ENCODE peak calls at places on chromosomes 6 and 20, in six cellular contexts. One of them, this sample, is unnamed.

GRCh38 chr6:169589293-169589692 is 112.5 kb downstream of the WDR27 start:
- DNase-seq in H54: no peak
- DNase-seq in breast epithelium: peak; percentile 59
- DNase-seq in body of pancreas: no peak
- DNase-seq in K562: no peak
- DNase-seq in heart left ventricle: no peak
- DNase-seq in this sample: peak; percentile 27

GRCh38 chr20:25065625-25066338 is 7.8 kb upstream of the ACSS1 start:
- DNase-seq in breast epithelium: peak; percentile 58
- DNase-seq in H54: no peak
- DNase-seq in heart left ventricle: no peak
- DNase-seq in K562: peak; percentile 43
- DNase-seq in body of pancreas: peak; percentile 73
- DNase-seq in this sample: peak; percentile 75

GRCh38 chr20:58308680-58309527 is 611 bp upstream of the RAB22A start:
- DNase-seq in heart left ventricle: peak; percentile 90
- DNase-seq in H54: peak; percentile 49
- DNase-seq in K562: peak; percentile 83
- DNase-seq in body of pancreas: peak; percentile 67
- DNase-seq in breast epithelium: peak; percentile 49
- DNase-seq in this sample: peak; percentile 53

GRCh38 chr6:26576929-26577719 is 19.6 kb upstream of the ABT1 start:
- DNase-seq in body of pancreas: no peak
- DNase-seq in K562: peak; percentile 61
- DNase-seq in heart left ventricle: no peak
- DNase-seq in breast epithelium: no peak
- DNase-seq in H54: no peak
- DNase-seq in this sample: no peak

GRCh38 chr20:3916347-3916746 is 27.2 kb downstream of the PANK2 start:
- DNase-seq in K562: peak; percentile 22
- DNase-seq in breast epithelium: no peak
- DNase-seq in body of pancreas: no peak
- DNase-seq in H54: no peak
- DNase-seq in heart left ventricle: no peak
- DNase-seq in this sample: no peak

GRCh38 chr6:42841844-42842584 is 37.4 kb upstream of the RPL7L1 start:
- DNase-seq in breast epithelium: no peak
- DNase-seq in body of pancreas: no peak
- DNase-seq in heart left ventricle: no peak
- DNase-seq in H54: no peak
- DNase-seq in K562: no peak
- DNase-seq in this sample: no peak

GRCh38 chr6:6176829-6177228 is 143.6 kb downstream of the F13A1 start:
- DNase-seq in body of pancreas: no peak
- DNase-seq in heart left ventricle: no peak
- DNase-seq in K562: no peak
- DNase-seq in breast epithelium: no peak
- DNase-seq in H54: no peak
- DNase-seq in this sample: no peak

GRCh38 chr6:37004044-37004984 is 1.1 kb upstream of the FGD2 start:
- DNase-seq in H54: no peak
- DNase-seq in K562: no peak
- DNase-seq in body of pancreas: no peak
- DNase-seq in breast epithelium: no peak
- DNase-seq in heart left ventricle: no peak
- DNase-seq in this sample: peak; percentile 98

GRCh38 chr6:112330877-112331260 is 16.3 kb upstream of the RFPL4B start:
- DNase-seq in breast epithelium: no peak
- DNase-seq in heart left ventricle: no peak
- DNase-seq in H54: no peak
- DNase-seq in body of pancreas: no peak
- DNase-seq in K562: no peak
- DNase-seq in this sample: no peak

GRCh38 chr6:154229796-154230195 is 126.8 kb downstream of the IPCEF1 start:
- DNase-seq in H54: no peak
- DNase-seq in breast epithelium: no peak
- DNase-seq in body of pancreas: no peak
- DNase-seq in heart left ventricle: no peak
- DNase-seq in K562: no peak
- DNase-seq in this sample: no peak

GRCh38 chr6:158283304-158284005 is 28.8 kb upstream of the TULP4 start:
- DNase-seq in body of pancreas: no peak
- DNase-seq in K562: no peak
- DNase-seq in H54: no peak
- DNase-seq in breast epithelium: no peak
- DNase-seq in heart left ventricle: no peak
- DNase-seq in this sample: peak; percentile 27

GRCh38 chr20:19380211-19380610 is 167.8 kb downstream of the SLC24A3 start:
- DNase-seq in body of pancreas: no peak
- DNase-seq in K562: no peak
- DNase-seq in breast epithelium: no peak
- DNase-seq in heart left ventricle: no peak
- DNase-seq in H54: no peak
- DNase-seq in this sample: no peak

GRCh38 chr20:52760791-52761190 is 211.4 kb upstream of the TSHZ2 start:
- DNase-seq in K562: no peak
- DNase-seq in breast epithelium: no peak
- DNase-seq in heart left ventricle: no peak
- DNase-seq in H54: no peak
- DNase-seq in body of pancreas: no peak
- DNase-seq in this sample: no peak

GRCh38 chr20:19981091-19981490 is 36.1 kb upstream of the NAA20 start:
- DNase-seq in breast epithelium: no peak
- DNase-seq in heart left ventricle: no peak
- DNase-seq in body of pancreas: no peak
- DNase-seq in H54: peak; percentile 26
- DNase-seq in K562: no peak
- DNase-seq in this sample: no peak

GRCh38 chr6:19879663-19880062 is 42.5 kb downstream of the ID4 start:
- DNase-seq in body of pancreas: no peak
- DNase-seq in heart left ventricle: no peak
- DNase-seq in K562: no peak
- DNase-seq in H54: no peak
- DNase-seq in breast epithelium: no peak
- DNase-seq in this sample: peak; percentile 74

GRCh38 chr20:61387204-61387958 is 135.3 kb downstream of the CDH4 start:
- DNase-seq in body of pancreas: peak; percentile 26
- DNase-seq in H54: peak; percentile 74
- DNase-seq in breast epithelium: peak; percentile 28
- DNase-seq in heart left ventricle: no peak
- DNase-seq in K562: peak; percentile 68
- DNase-seq in this sample: peak; percentile 11

DNA sequence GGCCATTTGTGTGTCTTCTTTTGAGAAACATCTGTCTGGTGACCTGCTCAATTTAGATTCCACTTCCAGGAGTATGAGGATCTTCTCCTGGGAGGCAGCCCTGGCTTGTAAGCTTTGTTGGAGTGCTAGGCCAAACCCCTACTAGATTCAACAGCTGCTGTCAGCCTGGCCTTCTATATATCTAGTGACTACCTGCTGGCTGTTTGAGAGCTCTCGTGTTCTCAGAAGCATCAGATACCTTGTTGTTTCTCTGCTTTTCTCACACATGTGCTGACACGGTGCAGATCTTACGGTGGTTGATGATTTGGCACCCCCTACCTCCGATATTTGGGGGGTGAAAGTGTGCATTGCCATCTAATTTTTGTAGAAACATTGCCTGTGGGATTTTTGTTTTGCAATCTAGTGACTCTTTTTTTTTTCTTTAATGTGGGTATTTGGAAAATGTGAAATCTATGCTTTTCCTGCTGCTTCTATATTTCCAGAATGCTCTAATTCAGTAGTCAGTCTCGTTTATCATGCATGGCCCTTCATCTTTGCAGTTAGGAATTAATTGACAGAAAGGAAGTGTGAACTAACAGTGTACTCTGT is 4.7 kb downstream of the CCN2 start:
- DNase-seq in K562: no peak
- DNase-seq in breast epithelium: no peak
- DNase-seq in body of pancreas: no peak
- DNase-seq in H54: no peak
- DNase-seq in heart left ventricle: no peak
- DNase-seq in this sample: no peak
- TF ChIP-seq POLR2A in K562: no peak
- TF ChIP-seq POLR2A in breast epithelium: no peak
- TF ChIP-seq POLR2A in body of pancreas: peak; percentile 59
- TF ChIP-seq POLR2A in H54: no peak
- TF ChIP-seq POLR2A in heart left ventricle: no peak
- TF ChIP-seq POLR2A in this sample: no peak

DNA sequence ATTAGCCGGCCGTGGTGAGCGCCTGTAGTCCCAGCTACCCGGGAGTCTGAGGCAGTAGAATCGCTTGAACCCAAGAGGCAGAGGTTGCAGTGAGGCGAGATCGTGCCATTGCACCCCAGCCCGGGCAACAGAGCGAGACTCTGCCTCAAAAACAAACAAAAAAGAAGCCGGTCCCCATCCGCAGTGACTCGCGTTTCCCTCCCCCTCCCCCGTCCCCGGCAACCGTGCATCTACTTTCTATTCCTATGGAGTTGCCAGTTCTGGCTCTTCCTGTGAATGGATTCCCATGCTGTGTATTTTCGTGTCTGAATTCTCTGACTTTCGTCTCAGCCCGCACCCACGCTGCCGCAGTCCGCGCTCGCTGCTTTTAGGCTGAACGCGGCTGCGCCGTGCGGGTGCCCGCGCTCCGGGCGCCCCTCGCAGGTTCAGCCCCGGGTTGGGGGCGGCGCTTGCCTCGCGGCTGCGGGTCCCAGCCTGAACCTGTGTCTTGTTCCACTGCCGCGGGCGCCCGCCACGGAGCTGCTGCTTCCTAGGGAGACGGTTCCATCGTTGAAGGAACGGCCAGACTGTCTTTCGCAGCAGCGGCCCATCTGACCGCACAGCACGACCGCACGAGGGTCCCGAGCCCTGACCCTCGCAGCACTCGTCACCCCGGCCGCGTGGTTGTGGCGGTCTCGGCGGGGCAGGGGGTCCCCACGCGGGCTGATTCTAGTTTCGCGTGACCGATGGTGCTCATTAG is 1.1 kb upstream of the MRGBP start:
- DNase-seq in body of pancreas: peak; percentile 41
- DNase-seq in breast epithelium: no peak
- DNase-seq in heart left ventricle: peak; percentile 82
- DNase-seq in K562: peak; percentile 65
- DNase-seq in H54: peak; percentile 69
- DNase-seq in this sample: peak; percentile 55
- TF ChIP-seq POLR2A in body of pancreas: no peak
- TF ChIP-seq POLR2A in breast epithelium: no peak
- TF ChIP-seq POLR2A in heart left ventricle: no peak
- TF ChIP-seq POLR2A in K562: peak; percentile 73
- TF ChIP-seq POLR2A in H54: peak; percentile 63
- TF ChIP-seq POLR2A in this sample: no peak

GRCh38 chr6:22658934-22659333 is 89.6 kb downstream of the HDGFL1 start:
- DNase-seq in K562: no peak
- DNase-seq in heart left ventricle: no peak
- DNase-seq in body of pancreas: no peak
- DNase-seq in breast epithelium: no peak
- DNase-seq in H54: no peak
- DNase-seq in this sample: no peak
- TF ChIP-seq POLR2A in K562: no peak
- TF ChIP-seq POLR2A in heart left ventricle: no peak
- TF ChIP-seq POLR2A in body of pancreas: no peak
- TF ChIP-seq POLR2A in breast epithelium: no peak
- TF ChIP-seq POLR2A in H54: no peak
- TF ChIP-seq POLR2A in this sample: no peak

GRCh38 chr6:149015224-149015876 is 268.5 kb downstream of the UST start:
- DNase-seq in breast epithelium: no peak
- DNase-seq in K562: no peak
- DNase-seq in heart left ventricle: no peak
- DNase-seq in H54: no peak
- DNase-seq in body of pancreas: no peak
- DNase-seq in this sample: peak; percentile 37

GRCh38 chr6:149013932-149014331 is 267.1 kb downstream of the UST start:
- DNase-seq in breast epithelium: no peak
- DNase-seq in body of pancreas: no peak
- DNase-seq in K562: no peak
- DNase-seq in H54: no peak
- DNase-seq in heart left ventricle: no peak
- DNase-seq in this sample: no peak

GRCh38 chr6:149014631-149015171 is 267.9 kb downstream of the UST start:
- DNase-seq in K562: no peak
- DNase-seq in H54: no peak
- DNase-seq in breast epithelium: no peak
- DNase-seq in heart left ventricle: no peak
- DNase-seq in body of pancreas: no peak
- DNase-seq in this sample: no peak

GRCh38 chr6:149015877-149016525 is 269.2 kb downstream of the UST start:
- DNase-seq in heart left ventricle: no peak
- DNase-seq in H54: no peak
- DNase-seq in K562: no peak
- DNase-seq in breast epithelium: no peak
- DNase-seq in body of pancreas: no peak
- DNase-seq in this sample: no peak

DNA sequence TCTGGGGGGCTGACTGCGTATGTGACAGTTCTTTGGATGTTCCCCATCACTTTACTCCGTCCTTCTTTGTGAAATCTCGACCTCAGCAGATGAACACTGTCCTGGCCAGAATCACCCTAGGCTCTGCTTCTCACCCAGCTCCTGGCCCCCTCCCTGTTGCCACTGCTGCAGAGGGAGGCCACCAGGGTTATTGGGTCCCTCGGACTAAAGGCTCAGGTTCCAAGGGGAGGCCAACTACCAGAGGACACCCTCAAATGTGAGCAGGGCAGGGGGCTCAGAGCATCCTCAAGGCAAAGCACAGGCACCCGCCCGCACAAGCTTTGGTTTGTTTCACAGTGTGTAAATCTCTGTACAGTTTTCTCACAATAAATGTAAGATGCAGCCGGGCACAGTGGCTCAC is 269.9 kb downstream of the UST start:
- DNase-seq in breast epithelium: no peak
- DNase-seq in body of pancreas: no peak
- DNase-seq in H54: no peak
- DNase-seq in K562: no peak
- DNase-seq in heart left ventricle: no peak
- DNase-seq in this sample: no peak
- TF ChIP-seq POLR2A in breast epithelium: no peak
- TF ChIP-seq POLR2A in body of pancreas: no peak
- TF ChIP-seq POLR2A in H54: no peak
- TF ChIP-seq POLR2A in K562: no peak
- TF ChIP-seq POLR2A in heart left ventricle: no peak
- TF ChIP-seq POLR2A in this sample: no peak

This sample was measured in thyroid gland.